ENCODE peak calls at places on chromosomes 1 and 21, in five cellular contexts. One of them, this sample, is unnamed.

GRCh38 chr1:215022204-215022603 is 60.3 kb upstream of the KCNK2 start:
- ATAC-seq in heart left ventricle: no peak
- ATAC-seq in omental fat pad: peak; percentile 17
- ATAC-seq in activated CD4-positive, alpha-beta T cell treated with anti-CD3 and anti-CD28 coated beads for 36 hours: no peak
- ATAC-seq in A549: no peak
- ATAC-seq in this sample: peak; percentile 59

GRCh38 chr1:167995038-167995437 is 58.2 kb upstream of the MPC2 start:
- ATAC-seq in heart left ventricle: peak; percentile 47
- ATAC-seq in omental fat pad: no peak
- ATAC-seq in activated CD4-positive, alpha-beta T cell treated with anti-CD3 and anti-CD28 coated beads for 36 hours: no peak
- ATAC-seq in A549: no peak
- ATAC-seq in this sample: no peak

GRCh38 chr1:114511048-114511785 is at the start of gene TRIM33:
- ATAC-seq in heart left ventricle: peak; percentile 95
- ATAC-seq in omental fat pad: peak; percentile 93
- ATAC-seq in activated CD4-positive, alpha-beta T cell treated with anti-CD3 and anti-CD28 coated beads for 36 hours: peak; percentile 77
- ATAC-seq in A549: peak; percentile 89
- ATAC-seq in this sample: peak; percentile 95

GRCh38 chr1:117644696-117645311 is 39.0 kb downstream of the TENT5C start:
- ATAC-seq in heart left ventricle: no peak
- ATAC-seq in omental fat pad: no peak
- ATAC-seq in activated CD4-positive, alpha-beta T cell treated with anti-CD3 and anti-CD28 coated beads for 36 hours: no peak
- ATAC-seq in A549: no peak
- ATAC-seq in this sample: no peak

GRCh38 chr1:156945881-156946661 is 25.6 kb downstream of the LRRC71 start:
- ATAC-seq in heart left ventricle: no peak
- ATAC-seq in omental fat pad: no peak
- ATAC-seq in activated CD4-positive, alpha-beta T cell treated with anti-CD3 and anti-CD28 coated beads for 36 hours: no peak
- ATAC-seq in A549: no peak
- ATAC-seq in this sample: no peak

GRCh38 chr21:42651515-42652401 is 1.7 kb upstream of the PDE9A start:
- ATAC-seq in heart left ventricle: no peak
- ATAC-seq in omental fat pad: no peak
- ATAC-seq in activated CD4-positive, alpha-beta T cell treated with anti-CD3 and anti-CD28 coated beads for 36 hours: no peak
- ATAC-seq in A549: no peak
- ATAC-seq in this sample: no peak

GRCh38 chr1:17404820-17405219 is 32.8 kb downstream of the PADI6 start:
- ATAC-seq in heart left ventricle: no peak
- ATAC-seq in omental fat pad: no peak
- ATAC-seq in activated CD4-positive, alpha-beta T cell treated with anti-CD3 and anti-CD28 coated beads for 36 hours: no peak
- ATAC-seq in A549: no peak
- ATAC-seq in this sample: no peak

GRCh38 chr1:153466908-153467307 is 6.5 kb upstream of the S100A7 start:
- ATAC-seq in heart left ventricle: no peak
- ATAC-seq in omental fat pad: peak; percentile 60
- ATAC-seq in activated CD4-positive, alpha-beta T cell treated with anti-CD3 and anti-CD28 coated beads for 36 hours: no peak
- ATAC-seq in A549: no peak
- ATAC-seq in this sample: no peak

GRCh38 chr1:76410499-76410898 is 336.0 kb downstream of the ST6GALNAC3 start:
- ATAC-seq in heart left ventricle: no peak
- ATAC-seq in omental fat pad: no peak
- ATAC-seq in activated CD4-positive, alpha-beta T cell treated with anti-CD3 and anti-CD28 coated beads for 36 hours: no peak
- ATAC-seq in A549: no peak
- ATAC-seq in this sample: no peak

GRCh38 chr1:107683198-107683657 is 281.8 kb downstream of the VAV3 start:
- ATAC-seq in heart left ventricle: no peak
- ATAC-seq in omental fat pad: no peak
- ATAC-seq in activated CD4-positive, alpha-beta T cell treated with anti-CD3 and anti-CD28 coated beads for 36 hours: no peak
- ATAC-seq in A549: peak; percentile 95
- ATAC-seq in this sample: no peak

GRCh38 chr1:3186526-3186921 is 117.5 kb downstream of the PRDM16 start:
- ATAC-seq in heart left ventricle: peak; percentile 67
- ATAC-seq in omental fat pad: no peak
- ATAC-seq in activated CD4-positive, alpha-beta T cell treated with anti-CD3 and anti-CD28 coated beads for 36 hours: no peak
- ATAC-seq in A549: no peak
- ATAC-seq in this sample: peak; percentile 83

GRCh38 chr21:33019885-33020557 is 5.7 kb upstream of the OLIG2 start:
- ATAC-seq in heart left ventricle: no peak
- ATAC-seq in omental fat pad: no peak
- ATAC-seq in activated CD4-positive, alpha-beta T cell treated with anti-CD3 and anti-CD28 coated beads for 36 hours: peak; percentile 62
- ATAC-seq in A549: no peak
- ATAC-seq in this sample: no peak

GRCh38 chr1:201013991-201014815 is 9.3 kb downstream of the KIF21B start:
- ATAC-seq in heart left ventricle: no peak
- ATAC-seq in omental fat pad: no peak
- ATAC-seq in activated CD4-positive, alpha-beta T cell treated with anti-CD3 and anti-CD28 coated beads for 36 hours: no peak
- ATAC-seq in A549: no peak
- ATAC-seq in this sample: no peak

GRCh38 chr1:151888972-151889570 is 20.2 kb downstream of the THEM4 start:
- ATAC-seq in heart left ventricle: no peak
- ATAC-seq in omental fat pad: no peak
- ATAC-seq in activated CD4-positive, alpha-beta T cell treated with anti-CD3 and anti-CD28 coated beads for 36 hours: peak; percentile 57
- ATAC-seq in A549: peak; percentile 80
- ATAC-seq in this sample: no peak

GRCh38 chr21:46660505-46660904 is 25.0 kb downstream of the PRMT2 start:
- ATAC-seq in heart left ventricle: no peak
- ATAC-seq in omental fat pad: no peak
- ATAC-seq in activated CD4-positive, alpha-beta T cell treated with anti-CD3 and anti-CD28 coated beads for 36 hours: peak; percentile 82
- ATAC-seq in A549: no peak
- ATAC-seq in this sample: no peak

GRCh38 chr1:244992833-244993232 is 128.5 kb upstream of the HNRNPU start:
- ATAC-seq in heart left ventricle: no peak
- ATAC-seq in omental fat pad: no peak
- ATAC-seq in activated CD4-positive, alpha-beta T cell treated with anti-CD3 and anti-CD28 coated beads for 36 hours: peak; percentile 87
- ATAC-seq in A549: no peak
- ATAC-seq in this sample: no peak

GRCh38 chr1:230815277-230815676 is 53.0 kb downstream of the C1orf198 start:
- ATAC-seq in heart left ventricle: peak; percentile 87
- ATAC-seq in omental fat pad: no peak
- ATAC-seq in activated CD4-positive, alpha-beta T cell treated with anti-CD3 and anti-CD28 coated beads for 36 hours: no peak
- ATAC-seq in A549: no peak
- ATAC-seq in this sample: no peak

GRCh38 chr1:117698398-117699160 is 92.7 kb downstream of the TENT5C start:
- ATAC-seq in heart left ventricle: no peak
- ATAC-seq in omental fat pad: peak; percentile 62
- ATAC-seq in activated CD4-positive, alpha-beta T cell treated with anti-CD3 and anti-CD28 coated beads for 36 hours: no peak
- ATAC-seq in A549: no peak
- ATAC-seq in this sample: peak; percentile 26

GRCh38 chr1:100006688-100007087 is 36.9 kb downstream of the SLC35A3 start:
- ATAC-seq in heart left ventricle: no peak
- ATAC-seq in omental fat pad: no peak
- ATAC-seq in activated CD4-positive, alpha-beta T cell treated with anti-CD3 and anti-CD28 coated beads for 36 hours: no peak
- ATAC-seq in A549: no peak
- ATAC-seq in this sample: no peak

GRCh38 chr1:241827308-241827707 is 20.7 kb upstream of the EXO1 start:
- ATAC-seq in heart left ventricle: no peak
- ATAC-seq in omental fat pad: no peak
- ATAC-seq in activated CD4-positive, alpha-beta T cell treated with anti-CD3 and anti-CD28 coated beads for 36 hours: no peak
- ATAC-seq in A549: no peak
- ATAC-seq in this sample: no peak

GRCh38 chr1:17995480-17995879 is 112.1 kb upstream of the IGSF21 start:
- ATAC-seq in heart left ventricle: no peak
- ATAC-seq in omental fat pad: no peak
- ATAC-seq in activated CD4-positive, alpha-beta T cell treated with anti-CD3 and anti-CD28 coated beads for 36 hours: no peak
- ATAC-seq in A549: no peak
- ATAC-seq in this sample: no peak

GRCh38 chr1:199995096-199995685 is 32.3 kb upstream of the NR5A2 start:
- ATAC-seq in heart left ventricle: no peak
- ATAC-seq in omental fat pad: no peak
- ATAC-seq in activated CD4-positive, alpha-beta T cell treated with anti-CD3 and anti-CD28 coated beads for 36 hours: no peak
- ATAC-seq in A549: peak; percentile 71
- ATAC-seq in this sample: no peak

GRCh38 chr1:119080586-119080985 is 59.9 kb downstream of the WARS2 start:
- ATAC-seq in heart left ventricle: peak; percentile 26
- ATAC-seq in omental fat pad: peak; percentile 74
- ATAC-seq in activated CD4-positive, alpha-beta T cell treated with anti-CD3 and anti-CD28 coated beads for 36 hours: no peak
- ATAC-seq in A549: no peak
- ATAC-seq in this sample: peak; percentile 48

GRCh38 chr1:218304281-218305039 is 19.4 kb downstream of the RRP15 start:
- ATAC-seq in heart left ventricle: peak; percentile 97
- ATAC-seq in omental fat pad: no peak
- ATAC-seq in activated CD4-positive, alpha-beta T cell treated with anti-CD3 and anti-CD28 coated beads for 36 hours: no peak
- ATAC-seq in A549: no peak
- ATAC-seq in this sample: no peak

GRCh38 chr1:87683557-87683956 is 354.9 kb downstream of the LMO4 start:
- ATAC-seq in heart left ventricle: no peak
- ATAC-seq in omental fat pad: no peak
- ATAC-seq in activated CD4-positive, alpha-beta T cell treated with anti-CD3 and anti-CD28 coated beads for 36 hours: no peak
- ATAC-seq in A549: no peak
- ATAC-seq in this sample: no peak

GRCh38 chr1:156848461-156849150 is 10.3 kb downstream of the INSRR start:
- ATAC-seq in heart left ventricle: no peak
- ATAC-seq in omental fat pad: no peak
- ATAC-seq in activated CD4-positive, alpha-beta T cell treated with anti-CD3 and anti-CD28 coated beads for 36 hours: peak; percentile 93
- ATAC-seq in A549: no peak
- ATAC-seq in this sample: no peak

GRCh38 chr1:17569200-17570139 is 30.0 kb downstream of the ARHGEF10L start:
- ATAC-seq in heart left ventricle: peak; percentile 78
- ATAC-seq in omental fat pad: peak; percentile 75
- ATAC-seq in activated CD4-positive, alpha-beta T cell treated with anti-CD3 and anti-CD28 coated beads for 36 hours: no peak
- ATAC-seq in A549: peak; percentile 51
- ATAC-seq in this sample: peak; percentile 89

GRCh38 chr1:6448749-6449631 is 17.0 kb downstream of the TNFRSF25 start:
- ATAC-seq in heart left ventricle: no peak
- ATAC-seq in omental fat pad: peak; percentile 37
- ATAC-seq in activated CD4-positive, alpha-beta T cell treated with anti-CD3 and anti-CD28 coated beads for 36 hours: peak; percentile 23
- ATAC-seq in A549: peak; percentile 38
- ATAC-seq in this sample: peak; percentile 35

GRCh38 chr1:33407750-33408436 is 23.0 kb downstream of the PHC2 start:
- ATAC-seq in heart left ventricle: no peak
- ATAC-seq in omental fat pad: no peak
- ATAC-seq in activated CD4-positive, alpha-beta T cell treated with anti-CD3 and anti-CD28 coated beads for 36 hours: no peak
- ATAC-seq in A549: no peak
- ATAC-seq in this sample: no peak